ENCODE peak calls at places on chromosomes 12 and 14, in four cellular contexts. C is IMR-90, T is endothelial cell of umbilical vein, Y is K562. G is an unnamed sample.

GRCh38 chr12:11023387-11023786 is 967 bp upstream of the TAS2R19 start:
- DNase-seq in C (no peak), T (no peak), Y (no peak), G (no peak)

GRCh38 chr12:5944053-5944452 is 1.0 kb downstream of the ANO2 start:
- DNase-seq in Y (no peak), T (no peak), C (no peak), G (no peak)

GRCh38 chr12:53942467-53942997 is 3.9 kb downstream of the HOXC13 start:
- DNase-seq in Y (no peak), C (no peak), T (no peak), G (no peak)

GRCh38 chr14:98733536-98733935 is 538.5 kb downstream of the BCL11B start:
- DNase-seq in C (no peak), Y (no peak), T (no peak), G (no peak)

GRCh38 chr12:1918081-1918874 is at the start of gene CACNA2D4:
- DNase-seq in T (no peak), Y (no peak), C (no peak), G (no peak)

GRCh38 chr12:51127050-51127729 is 43.8 kb upstream of the CSRNP2 start:
- DNase-seq in C (peak; percentile 34), T (no peak), Y (no peak), G (no peak)

GRCh38 chr12:89566615-89567014 is 40.8 kb upstream of the POC1B start:
- DNase-seq in T (peak; percentile 18), C (peak; percentile 56), Y (no peak), G (no peak)

GRCh38 chr14:100823488-100823887 is 2.4 kb upstream of the MEG3 start:
- DNase-seq in Y (no peak), C (no peak), T (peak; percentile 26), G (no peak)

GRCh38 chr12:53999596-54000104 is 311 bp upstream of the HOXC9 start:
- DNase-seq in Y (peak; percentile 79), T (no peak), C (peak; percentile 31), G (no peak)

GRCh38 chr12:29796823-29797263 is 13.1 kb upstream of the TMTC1 start:
- DNase-seq in Y (no peak), C (peak; percentile 97), T (peak; percentile 87), G (no peak)

GRCh38 chr14:96905825-96906224 is 108.6 kb downstream of the VRK1 start:
- DNase-seq in T (no peak), C (no peak), Y (no peak), G (no peak)

GRCh38 chr14:101231828-101232227 is 328.3 kb upstream of the RTL1 start:
- DNase-seq in T (no peak), C (no peak), Y (no peak), G (no peak)

GRCh38 chr12:75603475-75603874 is 92.1 kb upstream of the KRR1 start:
- DNase-seq in T (peak; percentile 68), Y (no peak), C (no peak), G (no peak)

GRCh38 chr12:7108042-7108927 is 729 bp downstream of the C1RL start:
- DNase-seq in Y (peak; percentile 81), T (peak; percentile 28), C (peak; percentile 70), G (peak; percentile 55)

GRCh38 chr14:76465651-76466050 is 89.7 kb downstream of the ESRRB start:
- DNase-seq in C (no peak), T (no peak), Y (no peak), G (no peak)

GRCh38 chr12:50074936-50075807 is 10.0 kb upstream of the SMARCD1 start:
- DNase-seq in C (peak; percentile 76), Y (peak; percentile 82), T (peak; percentile 82), G (peak; percentile 37)

GRCh38 chr12:119556830-119557229 is 36.7 kb upstream of the TMEM233 start:
- DNase-seq in Y (no peak), T (no peak), C (no peak), G (no peak)

GRCh38 chr12:85843606-85844325 is 7.6 kb upstream of the RASSF9 start:
- DNase-seq in T (no peak), Y (no peak), C (no peak), G (no peak)

GRCh38 chr14:105086833-105087307 is 21.6 kb upstream of the GPR132 start:
- DNase-seq in Y (peak; percentile 74), T (peak; percentile 68), C (peak; percentile 71), G (no peak)

GRCh38 chr14:35456261-35456660 is 51.7 kb upstream of the NFKBIA start:
- DNase-seq in T (no peak), C (no peak), Y (no peak), G (no peak)

GRCh38 chr12:69015831-69016230 is 82.9 kb upstream of the CPM start:
- DNase-seq in T (no peak), Y (no peak), C (no peak), G (no peak)

GRCh38 chr12:9906888-9907287 is 25.3 kb downstream of the CLEC2A start:
- DNase-seq in T (no peak), C (no peak), Y (no peak), G (no peak)
- TF ChIP-seq FOS in T (no peak), C (no peak), Y (no peak), G (no peak)

DNA sequence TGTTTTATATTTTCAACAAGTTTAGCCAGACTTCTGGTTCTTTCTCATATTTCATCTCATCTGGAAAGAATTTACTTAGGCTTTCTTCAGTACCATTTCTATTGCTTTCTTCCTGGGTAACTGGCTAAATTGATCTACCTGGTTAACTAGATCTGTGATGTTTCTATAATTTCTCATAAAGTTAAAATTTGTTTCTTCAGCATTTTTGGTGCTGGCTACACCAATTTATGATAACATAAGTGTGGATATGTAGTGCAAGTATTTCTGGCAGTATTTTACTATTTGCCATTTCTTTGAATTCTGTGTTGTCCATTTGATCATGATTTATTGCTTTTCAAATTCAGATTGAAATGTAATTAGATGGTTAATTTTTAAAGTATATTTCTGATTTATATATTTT is 25.9 kb downstream of the ARHGAP5 start:
- DNase-seq in C (no peak), T (no peak), Y (no peak), G (no peak)
- TF ChIP-seq FOS in C (no peak), T (no peak), Y (no peak), G (no peak)

GRCh38 chr14:70972107-70972976 is 65.1 kb downstream of the PCNX1 start:
- DNase-seq in T (peak; percentile 83), Y (peak; percentile 20), C (peak; percentile 88), G (peak; percentile 44)

GRCh38 chr14:70981005-70981952 is 74.0 kb downstream of the PCNX1 start:
- DNase-seq in T (peak; percentile 65), Y (no peak), C (peak; percentile 15), G (no peak)

GRCh38 chr14:70982204-70982603 is 74.9 kb downstream of the PCNX1 start:
- DNase-seq in T (peak; percentile 31), C (no peak), Y (no peak), G (no peak)

GRCh38 chr14:70971588-70971987 is 64.3 kb downstream of the PCNX1 start:
- DNase-seq in Y (no peak), C (no peak), T (no peak), G (no peak)

GRCh38 chr14:70976591-70976990 is 69.3 kb downstream of the PCNX1 start:
- DNase-seq in T (no peak), C (no peak), Y (no peak), G (no peak)
- TF ChIP-seq FOS in T (no peak), C (no peak), Y (no peak), G (no peak)

DNA sequence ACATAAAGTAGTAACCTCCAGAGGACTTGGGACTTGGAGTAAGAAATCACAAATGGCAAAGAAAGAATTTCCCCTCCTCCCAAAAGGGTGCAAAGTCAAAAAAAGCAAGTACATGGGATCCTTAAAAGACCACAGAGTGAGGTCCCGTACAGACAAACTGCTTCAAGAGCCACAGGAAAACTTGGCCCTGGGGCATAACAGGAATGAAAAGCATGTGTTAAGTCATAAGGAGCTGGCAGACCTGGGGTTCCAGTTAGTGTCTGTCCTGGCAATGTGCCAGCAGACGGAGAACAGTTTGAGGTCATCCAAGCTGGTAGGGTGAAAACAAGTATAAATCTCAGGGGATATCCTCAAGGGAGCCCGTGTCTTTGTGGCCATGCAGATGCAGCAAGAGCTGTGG is 73.2 kb downstream of the HSD17B6 start:
- DNase-seq in T (no peak), Y (no peak), C (no peak), G (no peak)
- TF ChIP-seq FOS in T (no peak), Y (no peak), C (no peak), G (no peak)

GRCh38 chr12:132413931-132414588 is 75.9 kb upstream of the FBRSL1 start:
- DNase-seq in C (no peak), Y (peak; percentile 53), T (no peak), G (no peak)

GRCh38 chr12:132416121-132416673 is 73.8 kb upstream of the FBRSL1 start:
- DNase-seq in Y (no peak), C (no peak), T (no peak), G (no peak)

GRCh38 chr12:132415456-132416120 is 74.4 kb upstream of the FBRSL1 start:
- DNase-seq in T (no peak), Y (no peak), C (no peak), G (no peak)

GRCh38 chr12:132416827-132417226 is 73.1 kb upstream of the FBRSL1 start:
- DNase-seq in Y (no peak), C (no peak), T (no peak), G (no peak)

GRCh38 chr12:132414634-132415340 is 75.2 kb upstream of the FBRSL1 start:
- DNase-seq in C (peak; percentile 59), T (peak; percentile 51), Y (peak; percentile 91), G (no peak)
- TF ChIP-seq FOS in C (no peak), T (no peak), Y (no peak), G (no peak)

GRCh38 chr12:110966081-110966760 is 45.8 kb upstream of the MYL2 start:
- DNase-seq in Y (no peak), T (no peak), C (no peak), G (no peak)
- TF ChIP-seq FOS in Y (no peak), T (no peak), C (no peak), G (no peak)

GRCh38 chr12:105773501-105773900 is 365.3 kb downstream of the NUAK1 start:
- DNase-seq in T (no peak), Y (no peak), C (no peak), G (no peak)

GRCh38 chr12:105769486-105769885 is 369.3 kb downstream of the NUAK1 start:
- DNase-seq in C (peak; percentile 13), Y (no peak), T (no peak), G (no peak)

GRCh38 chr12:105774037-105774436 is 364.7 kb downstream of the NUAK1 start:
- DNase-seq in Y (no peak), T (no peak), C (no peak), G (no peak)

GRCh38 chr12:105775351-105775750 is 363.4 kb downstream of the NUAK1 start:
- DNase-seq in Y (no peak), T (peak; percentile 19), C (peak; percentile 23), G (no peak)
- TF ChIP-seq FOS in Y (no peak), T (no peak), C (no peak), G (no peak)

GRCh38 chr14:55097894-55098560 is 31.0 kb upstream of the LGALS3 start:
- DNase-seq in Y (no peak), T (no peak), C (no peak), G (peak; percentile 99)
- TF ChIP-seq FOS in Y (no peak), T (no peak), C (no peak), G (no peak)